ENCODE peak calls at places on chromosomes 13 and 19, in seven cellular contexts. N is astrocyte, U is body of pancreas, F is AG10803, L is astrocyte of the cerebellum, X is upper lobe of right lung, V is AG04450. R is an unnamed sample.

GRCh38 chr13:109160887-109161669 is 531.7 kb downstream of the MYO16 start:
- DNase-seq in U (no peak), X (no peak), L (no peak), N (no peak), F (peak; percentile 18), V (no peak), R (no peak)

GRCh38 chr19:23983406-23983805 is 68.7 kb downstream of the ZNF726 start:
- DNase-seq in N (no peak), U (no peak), L (no peak), V (no peak), X (no peak), F (no peak), R (no peak)

GRCh38 chr13:73970413-73971055 is 163.7 kb downstream of the KLF12 start:
- DNase-seq in U (no peak), F (no peak), N (no peak), X (no peak), L (no peak), V (no peak), R (no peak)

GRCh38 chr13:30976041-30976440 is 43.6 kb downstream of the TEX26 start:
- DNase-seq in L (no peak), N (no peak), U (no peak), F (no peak), V (no peak), X (no peak), R (no peak)

GRCh38 chr19:46746281-46746965 is at the start of gene STRN4:
- DNase-seq in U (peak; percentile 43), V (no peak), F (peak; percentile 44), N (no peak), X (peak; percentile 81), L (no peak), R (no peak)

GRCh38 chr13:31200636-31200970 is 828 bp downstream of the B3GLCT start:
- DNase-seq in L (no peak), V (no peak), F (peak; percentile 29), U (peak; percentile 59), N (no peak), X (peak; percentile 83), R (no peak)

GRCh38 chr19:51702103-51702753 is 9.1 kb downstream of the SPACA6 start:
- DNase-seq in V (no peak), L (no peak), N (no peak), U (peak; percentile 91), F (peak; percentile 74), X (peak; percentile 91), R (no peak)

GRCh38 chr13:33882804-33883203 is 64.9 kb downstream of the RFC3 start:
- DNase-seq in X (no peak), F (no peak), N (no peak), L (no peak), V (no peak), U (no peak), R (no peak)

GRCh38 chr19:32165750-32166149 is 179.7 kb upstream of the ZNF507 start:
- DNase-seq in V (no peak), U (no peak), F (no peak), N (no peak), X (no peak), L (no peak), R (no peak)

GRCh38 chr13:42320375-42320787 is 48.4 kb downstream of the AKAP11 start:
- DNase-seq in L (no peak), F (no peak), X (no peak), V (no peak), U (no peak), N (no peak), R (no peak)

GRCh38 chr19:45153339-45154063 is 7.3 kb downstream of the NKPD1 start:
- DNase-seq in F (peak; percentile 26), N (peak; percentile 29), U (peak; percentile 24), V (no peak), L (no peak), X (no peak), R (no peak)

DNA sequence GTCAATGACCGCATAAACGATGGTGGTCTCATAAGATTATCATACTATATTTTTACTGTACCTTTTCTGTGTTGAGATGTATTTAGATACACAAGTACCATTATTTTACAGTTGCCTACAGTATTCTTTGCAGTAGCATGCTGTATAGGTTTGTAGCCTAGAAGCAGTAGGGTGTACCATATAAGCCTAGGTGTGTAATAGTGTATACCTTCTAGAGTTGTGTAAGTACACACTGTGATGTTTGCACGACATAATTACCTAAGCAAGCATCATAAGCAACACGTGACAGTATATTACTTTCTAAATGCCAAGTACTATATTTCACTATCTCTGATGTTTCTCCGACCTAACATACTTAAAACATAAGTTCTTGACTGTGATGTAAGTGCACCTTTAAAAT is 2.7 kb downstream of the LPAR6 start:
- DNase-seq in V (no peak), U (no peak), N (no peak), L (no peak), F (no peak), X (no peak), R (no peak)
- H3K4me3 ChIP-seq in V (peak overlapping the region; percentile 38), U (no peak overlapping the region), N (no peak overlapping the region), L (peak overlapping the region; percentile 14), F (peak overlapping the region; percentile 6), X (peak overlapping the region; percentile 68), R (peak overlapping the region; percentile 17)

GRCh38 chr13:113187263-113187669 is 21.2 kb downstream of the PCID2 start:
- DNase-seq in F (peak; percentile 99), L (peak; percentile 93), X (no peak), N (peak; percentile 99), U (peak; percentile 59), V (peak; percentile 96), R (peak; percentile 99)
- TF ChIP-seq CTCF in F (no peak), L (no peak), X (no peak), N (no peak), U (no peak), V (no peak), R (no peak)

DNA sequence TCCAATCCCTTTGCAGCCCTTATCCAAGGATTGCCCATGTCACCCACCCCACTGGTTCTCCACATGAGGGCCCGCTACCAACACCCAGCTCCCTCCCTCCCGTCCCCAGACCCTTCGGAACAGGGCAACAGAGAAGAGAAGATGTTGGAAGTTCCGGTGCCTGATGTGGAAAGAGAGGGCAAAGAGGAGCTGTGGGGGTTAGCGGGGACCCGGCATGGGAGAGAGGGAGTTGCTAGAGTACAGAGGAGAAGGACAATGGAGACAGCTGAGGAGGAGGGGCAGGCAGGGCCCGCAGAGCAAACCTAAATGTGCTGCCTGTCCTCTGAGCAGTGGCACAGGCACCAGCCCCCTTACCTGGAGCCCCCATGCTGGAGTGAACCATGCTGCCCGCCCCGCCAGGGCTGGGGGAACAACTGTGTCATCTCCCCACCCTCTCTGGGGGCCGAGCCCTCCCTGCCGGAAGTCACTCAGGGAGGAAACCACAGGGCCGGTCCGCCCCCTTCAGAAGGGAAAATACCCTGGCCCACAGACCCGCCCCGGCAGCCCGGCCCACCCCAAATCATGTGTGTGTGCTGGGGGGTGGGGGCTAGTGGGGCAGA is at the start of gene POU2F2:
- DNase-seq in N (no peak), X (peak; percentile 71), F (no peak), L (no peak), V (no peak), U (peak; percentile 49), R (no peak)
- H3K4me3 ChIP-seq in N (peak within 1 kb of the TSS; percentile 59), X (peak within 1 kb of the TSS; percentile 34), F (peak within 1 kb of the TSS; percentile 67), L (peak within 1 kb of the TSS; percentile 28), V (peak within 1 kb of the TSS; percentile 60), U (no peak within 1 kb of the TSS), R (peak within 1 kb of the TSS; percentile 21)

DNA sequence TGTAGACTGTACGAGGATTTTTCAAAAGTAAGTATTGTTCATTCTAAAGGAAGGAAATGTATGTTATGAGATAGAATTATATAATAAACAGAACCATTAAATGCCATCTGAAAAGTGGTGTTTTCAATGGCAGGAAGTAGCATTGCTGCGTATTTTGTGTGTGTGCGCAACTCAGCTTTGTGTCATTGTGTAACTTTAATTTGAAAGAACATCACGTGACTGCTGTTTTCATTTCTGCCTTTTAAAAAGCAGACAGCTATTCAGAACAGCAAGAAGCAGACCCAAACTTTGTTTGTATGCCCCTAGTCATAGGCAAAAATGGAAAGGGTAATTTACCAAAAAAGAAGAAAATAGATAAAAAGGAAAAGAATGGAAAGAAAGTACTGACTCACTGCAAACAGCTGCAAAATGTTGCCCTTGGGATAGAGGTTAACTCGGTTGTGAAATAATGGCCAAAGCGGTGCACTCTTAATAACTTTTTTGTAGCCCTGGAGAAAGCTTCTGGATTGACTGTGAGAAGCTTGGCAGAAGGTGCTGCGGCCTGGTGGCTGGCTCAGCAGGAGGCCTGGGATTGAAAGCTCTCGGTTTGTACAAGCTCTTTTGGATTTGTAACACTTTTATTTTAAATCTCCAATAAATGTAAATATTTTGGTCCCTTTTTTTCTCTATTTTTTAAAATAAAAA is 97.3 kb downstream of the GGACT start:
- DNase-seq in X (no peak), N (peak; percentile 74), L (peak; percentile 76), V (no peak), F (peak; percentile 47), U (peak; percentile 36), R (no peak)
- TF ChIP-seq CTCF in X (no peak), N (no peak), L (no peak), V (peak; percentile 28), F (no peak), U (no peak), R (no peak)